ENCODE peak calls at places on chromosome 19, in four cellular contexts. D, K, O and W are unnamed samples.

GRCh38 chr19:18002347-18002850 is 5.6 kb upstream of the ARRDC2 start:
- DNase-seq in D (no peak), K (no peak), O (no peak), W (no peak)

GRCh38 chr19:55451522-55452380 is 8.7 kb upstream of the SHISA7 start:
- DNase-seq in D (no peak), K (no peak), O (no peak), W (no peak)

GRCh38 chr19:41541990-41542584 is 33.9 kb upstream of the CEACAM21 start:
- DNase-seq in D (peak), K (peak), O (no peak), W (peak)

GRCh38 chr19:50717891-50718254 is 1.7 kb downstream of the SHANK1 start:
- DNase-seq in D (no peak), K (no peak), O (no peak), W (no peak)

GRCh38 chr19:15332311-15332996 is at the start of gene BRD4:
- DNase-seq in D (peak), K (peak), O (peak), W (no peak)

GRCh38 chr19:33646306-33646705 is 24.6 kb downstream of the CHST8 start:
- DNase-seq in D (peak), K (no peak), O (no peak), W (no peak)

GRCh38 chr19:48181505-48181904 is 11.0 kb downstream of the ZSWIM9 start:
- DNase-seq in D (no peak), K (no peak), O (no peak), W (no peak)

GRCh38 chr19:51552608-51552995 is 18.5 kb upstream of the ZNF175 start:
- DNase-seq in D (no peak), K (no peak), O (no peak), W (no peak)

GRCh38 chr19:56476671-56477428 is at the start of gene ZNF667:
- DNase-seq in D (no peak), K (peak), O (peak), W (no peak)

GRCh38 chr19:33464010-33464732 is 57.4 kb downstream of the PEPD start:
- DNase-seq in D (peak), K (no peak), O (no peak), W (no peak)

GRCh38 chr19:46601318-46602224 is at the start of gene CALM3:
- DNase-seq in D (peak), K (no peak), O (peak), W (peak)